ENCODE peak calls at places on chromosomes 5 and 9, in five cellular contexts. H, V, J, S and C are unnamed samples.

GRCh38 chr9:127366594-127366993 is 30.4 kb upstream of the SLC2A8 start:
- DNase-seq in V (no peak), H (no peak), J (no peak), S (no peak), C (no peak)

GRCh38 chr9:86410281-86410680 is 56.1 kb upstream of the TUT7 start:
- DNase-seq in J (no peak), H (peak), V (no peak), S (no peak), C (no peak)

GRCh38 chr5:34843482-34843881 is 4.5 kb downstream of the TTC23L start:
- DNase-seq in S (no peak), V (no peak), H (no peak), J (no peak), C (no peak)

GRCh38 chr9:15741015-15741414 is 188.2 kb downstream of the CCDC171 start:
- DNase-seq in H (no peak), J (no peak), V (no peak), S (no peak), C (no peak)

GRCh38 chr9:36765468-36766341 is 193.0 kb downstream of the MELK start:
- DNase-seq in H (peak), J (no peak), V (peak), S (peak), C (no peak)

GRCh38 chr9:79581388-79581787 is 9.6 kb downstream of the TLE4 start:
- DNase-seq in J (no peak), H (peak), S (no peak), V (no peak), C (no peak)

GRCh38 chr5:97192580-97193421 is 9.8 kb upstream of the RIOK2 start:
- DNase-seq in H (peak), S (no peak), J (no peak), V (peak), C (no peak)

GRCh38 chr9:23820731-23821399 is 5.2 kb downstream of the ELAVL2 start:
- DNase-seq in S (no peak), J (no peak), H (peak), V (no peak), C (no peak)

GRCh38 chr5:122259995-122260394 is 52.0 kb upstream of the SNCAIP start:
- DNase-seq in J (no peak), V (no peak), S (no peak), H (no peak), C (peak)

GRCh38 chr5:148374693-148375360 is 8.9 kb upstream of the FBXO38 start:
- DNase-seq in S (peak), J (peak), H (peak), V (peak), C (no peak)

GRCh38 chr5:151098185-151098813 is 17.5 kb upstream of the TNIP1 start:
- DNase-seq in H (no peak), S (no peak), J (no peak), V (no peak), C (no peak)

GRCh38 chr5:177260961-177261360 is 42.6 kb downstream of the RAB24 start:
- DNase-seq in H (no peak), S (no peak), J (no peak), V (no peak), C (no peak)

GRCh38 chr9:1047605-1048235 is 2.4 kb upstream of the DMRT2 start:
- DNase-seq in S (no peak), H (no peak), V (no peak), J (no peak), C (no peak)